ENCODE peak calls at places on chromosomes 2 and 18, in four cellular contexts. One of them, this sample, is unnamed.

GRCh38 chr2:9738718-9739496 is 104.4 kb upstream of the TAF1B start:
- DNase-seq in K562: no peak
- DNase-seq in GM12878: no peak
- DNase-seq in GM12891: no peak
- DNase-seq in this sample: no peak

GRCh38 chr2:106847366-106847765 is 38.6 kb downstream of the ST6GAL2 start:
- DNase-seq in K562: no peak
- DNase-seq in GM12878: no peak
- DNase-seq in GM12891: no peak
- DNase-seq in this sample: no peak

GRCh38 chr18:35778850-35779634 is 193.4 kb upstream of the RMP24 start:
- DNase-seq in K562: no peak
- DNase-seq in GM12878: no peak
- DNase-seq in GM12891: no peak
- DNase-seq in this sample: no peak

GRCh38 chr18:11857177-11857887 is 6.1 kb downstream of the CHMP1B start:
- DNase-seq in GM12891: no peak
- DNase-seq in K562: peak; percentile 60
- DNase-seq in GM12878: no peak
- DNase-seq in this sample: peak; percentile 52

GRCh38 chr18:59835656-59836379 is 64.0 kb upstream of the PMAIP1 start:
- DNase-seq in GM12878: no peak
- DNase-seq in K562: no peak
- DNase-seq in GM12891: no peak
- DNase-seq in this sample: no peak

GRCh38 chr2:175462246-175462645 is 280.7 kb upstream of the ATP5MC3 start:
- DNase-seq in GM12878: no peak
- DNase-seq in K562: no peak
- DNase-seq in GM12891: no peak
- DNase-seq in this sample: peak; percentile 56

GRCh38 chr2:96769816-96770215 is 9.1 kb downstream of the CNNM4 start:
- DNase-seq in GM12891: no peak
- DNase-seq in K562: no peak
- DNase-seq in GM12878: no peak
- DNase-seq in this sample: no peak

GRCh38 chr2:20629581-20630291 is 21.2 kb downstream of the HS1BP3 start:
- DNase-seq in K562: no peak
- DNase-seq in GM12891: no peak
- DNase-seq in GM12878: no peak
- DNase-seq in this sample: no peak

GRCh38 chr2:74002515-74003391 is 18.0 kb downstream of the TET3 start:
- DNase-seq in GM12878: no peak
- DNase-seq in K562: peak; percentile 93
- DNase-seq in GM12891: peak; percentile 96
- DNase-seq in this sample: no peak

GRCh38 chr2:206241767-206242166 is 32.7 kb upstream of the ZDBF2 start:
- DNase-seq in GM12878: no peak
- DNase-seq in K562: no peak
- DNase-seq in GM12891: no peak
- DNase-seq in this sample: no peak

GRCh38 chr2:120670771-120671480 is 64.7 kb upstream of the GLI2 start:
- DNase-seq in GM12891: no peak
- DNase-seq in GM12878: no peak
- DNase-seq in K562: no peak
- DNase-seq in this sample: no peak

GRCh38 chr2:148702475-148702874 is 57.9 kb downstream of the EPC2 start:
- DNase-seq in K562: no peak
- DNase-seq in GM12891: no peak
- DNase-seq in GM12878: no peak
- DNase-seq in this sample: no peak

GRCh38 chr2:239275037-239275685 is 125.7 kb downstream of the HDAC4 start:
- DNase-seq in GM12891: no peak
- DNase-seq in K562: peak; percentile 74
- DNase-seq in GM12878: no peak
- DNase-seq in this sample: peak; percentile 82

GRCh38 chr2:105287692-105288091 is 41.8 kb downstream of the TGFBRAP1 start:
- DNase-seq in K562: peak; percentile 55
- DNase-seq in GM12878: peak; percentile 4
- DNase-seq in GM12891: no peak
- DNase-seq in this sample: no peak

GRCh38 chr2:231925303-231926179 is 655 bp downstream of the NPPC start:
- DNase-seq in K562: peak; percentile 83
- DNase-seq in GM12878: no peak
- DNase-seq in GM12891: peak; percentile 90
- DNase-seq in this sample: peak; percentile 61

GRCh38 chr2:120985997-120986651 is 250.5 kb downstream of the GLI2 start:
- DNase-seq in K562: no peak
- DNase-seq in GM12891: no peak
- DNase-seq in GM12878: no peak
- DNase-seq in this sample: no peak

GRCh38 chr2:144464730-144465129 is 55.2 kb downstream of the ZEB2 start:
- DNase-seq in GM12891: no peak
- DNase-seq in GM12878: no peak
- DNase-seq in K562: no peak
- DNase-seq in this sample: no peak

GRCh38 chr2:135190799-135191198 is 138.7 kb downstream of the RAB3GAP1 start:
- DNase-seq in GM12891: no peak
- DNase-seq in K562: no peak
- DNase-seq in GM12878: no peak
- DNase-seq in this sample: no peak

GRCh38 chr2:163604941-163605555 is 130.8 kb downstream of the FIGN start:
- DNase-seq in GM12878: no peak
- DNase-seq in GM12891: no peak
- DNase-seq in K562: no peak
- DNase-seq in this sample: no peak

GRCh38 chr2:7029291-7030059 is 112.3 kb downstream of the RNF144A start:
- DNase-seq in GM12891: no peak
- DNase-seq in GM12878: no peak
- DNase-seq in K562: no peak
- DNase-seq in this sample: no peak

GRCh38 chr2:27690052-27690451 is 26.4 kb downstream of the SLC4A1AP start:
- DNase-seq in GM12891: no peak
- DNase-seq in K562: no peak
- DNase-seq in GM12878: no peak
- DNase-seq in this sample: no peak

GRCh38 chr18:76875390-76876330 is 53.3 kb downstream of the ZNF236 start:
- DNase-seq in GM12891: peak; percentile 27
- DNase-seq in GM12878: no peak
- DNase-seq in K562: peak; percentile 24
- DNase-seq in this sample: peak; percentile 74

GRCh38 chr2:2050321-2050905 is 280.7 kb downstream of the MYT1L start:
- DNase-seq in K562: no peak
- DNase-seq in GM12891: no peak
- DNase-seq in GM12878: no peak
- DNase-seq in this sample: no peak

GRCh38 chr2:127104881-127105655 is 1.9 kb downstream of the BIN1 start:
- DNase-seq in GM12878: no peak
- DNase-seq in GM12891: no peak
- DNase-seq in K562: no peak
- DNase-seq in this sample: no peak
- TF ChIP-seq SPI1 in GM12878: no peak
- TF ChIP-seq SPI1 in GM12891: no peak
- TF ChIP-seq SPI1 in K562: no peak
- TF ChIP-seq SPI1 in this sample: no peak

GRCh38 chr2:45664635-45665269 is 13.3 kb downstream of the PRKCE start:
- DNase-seq in K562: no peak
- DNase-seq in GM12878: peak; percentile 37
- DNase-seq in GM12891: no peak
- DNase-seq in this sample: no peak

GRCh38 chr2:45672138-45672537 is 20.7 kb downstream of the PRKCE start:
- DNase-seq in GM12878: no peak
- DNase-seq in K562: no peak
- DNase-seq in GM12891: no peak
- DNase-seq in this sample: no peak

GRCh38 chr2:45668509-45668908 is 17.0 kb downstream of the PRKCE start:
- DNase-seq in GM12891: no peak
- DNase-seq in GM12878: no peak
- DNase-seq in K562: no peak
- DNase-seq in this sample: no peak

GRCh38 chr2:45670646-45671045 is 19.2 kb downstream of the PRKCE start:
- DNase-seq in K562: no peak
- DNase-seq in GM12891: no peak
- DNase-seq in GM12878: no peak
- DNase-seq in this sample: no peak

DNA sequence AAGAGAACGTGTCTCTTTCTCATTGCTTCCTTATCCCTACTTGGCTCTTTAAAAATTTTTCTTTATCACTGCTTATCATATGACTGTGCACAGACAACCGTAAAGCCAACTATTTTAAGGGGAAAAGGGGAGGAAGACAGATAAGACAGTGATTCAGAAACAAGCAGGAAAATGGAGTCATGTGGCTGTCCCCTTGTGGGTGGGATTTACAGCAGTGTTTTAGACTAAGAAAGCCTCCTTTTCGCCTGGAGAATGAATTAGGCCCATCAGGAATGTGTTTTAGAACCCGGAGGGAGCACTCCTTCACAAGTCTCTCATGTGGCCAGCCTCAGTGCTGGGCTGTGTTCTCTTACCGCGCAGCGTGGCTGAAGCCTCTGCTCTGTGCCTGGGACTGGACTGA is 17.6 kb downstream of the PRKCE start:
- DNase-seq in K562: peak; percentile 16
- DNase-seq in GM12878: no peak
- DNase-seq in GM12891: no peak
- DNase-seq in this sample: no peak
- TF ChIP-seq SPI1 in K562: no peak
- TF ChIP-seq SPI1 in GM12878: no peak
- TF ChIP-seq SPI1 in GM12891: no peak
- TF ChIP-seq SPI1 in this sample: no peak

DNA sequence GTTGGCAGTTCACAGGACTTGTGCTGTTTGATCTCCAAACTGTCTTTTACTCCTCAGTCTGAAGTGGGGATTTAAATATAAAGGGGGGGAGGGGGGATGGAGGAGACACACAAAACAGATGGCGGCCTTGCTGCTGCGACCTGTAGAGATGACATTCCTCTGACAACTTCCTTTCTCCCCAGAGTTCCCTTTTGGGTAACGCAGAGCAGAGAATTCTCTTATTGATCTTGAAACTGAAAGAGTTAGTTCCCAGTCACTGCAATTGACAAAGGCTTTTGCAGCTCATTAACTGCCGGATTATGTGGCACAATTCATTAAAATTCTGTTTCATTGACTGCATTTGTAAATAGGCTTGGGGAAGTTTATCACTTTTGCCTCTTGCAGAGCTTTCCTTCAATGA is 279.3 kb downstream of the TSN start:
- DNase-seq in K562: no peak
- DNase-seq in GM12891: no peak
- DNase-seq in GM12878: peak; percentile 23
- DNase-seq in this sample: no peak
- TF ChIP-seq SPI1 in K562: no peak
- TF ChIP-seq SPI1 in GM12891: no peak
- TF ChIP-seq SPI1 in GM12878: no peak
- TF ChIP-seq SPI1 in this sample: no peak

GRCh38 chr18:8705280-8705940 is at the start of gene MTCL1:
- DNase-seq in GM12891: peak; percentile 65
- DNase-seq in K562: no peak
- DNase-seq in GM12878: no peak
- DNase-seq in this sample: peak; percentile 4

GRCh38 chr18:8704361-8705279 is 736 bp upstream of the MTCL1 start:
- DNase-seq in GM12878: no peak
- DNase-seq in K562: peak; percentile 99
- DNase-seq in GM12891: peak; percentile 97
- DNase-seq in this sample: peak; percentile 53

GRCh38 chr18:8702668-8703067 is 2.7 kb upstream of the MTCL1 start:
- DNase-seq in GM12891: no peak
- DNase-seq in GM12878: no peak
- DNase-seq in K562: no peak
- DNase-seq in this sample: no peak

GRCh38 chr18:8703181-8703638 is 2.1 kb upstream of the MTCL1 start:
- DNase-seq in GM12878: no peak
- DNase-seq in GM12891: no peak
- DNase-seq in K562: no peak
- DNase-seq in this sample: no peak

GRCh38 chr18:8703781-8704301 is 1.5 kb upstream of the MTCL1 start:
- DNase-seq in GM12891: no peak
- DNase-seq in GM12878: no peak
- DNase-seq in K562: no peak
- DNase-seq in this sample: no peak
- TF ChIP-seq SPI1 in GM12891: no peak
- TF ChIP-seq SPI1 in GM12878: no peak
- TF ChIP-seq SPI1 in K562: no peak
- TF ChIP-seq SPI1 in this sample: no peak

DNA sequence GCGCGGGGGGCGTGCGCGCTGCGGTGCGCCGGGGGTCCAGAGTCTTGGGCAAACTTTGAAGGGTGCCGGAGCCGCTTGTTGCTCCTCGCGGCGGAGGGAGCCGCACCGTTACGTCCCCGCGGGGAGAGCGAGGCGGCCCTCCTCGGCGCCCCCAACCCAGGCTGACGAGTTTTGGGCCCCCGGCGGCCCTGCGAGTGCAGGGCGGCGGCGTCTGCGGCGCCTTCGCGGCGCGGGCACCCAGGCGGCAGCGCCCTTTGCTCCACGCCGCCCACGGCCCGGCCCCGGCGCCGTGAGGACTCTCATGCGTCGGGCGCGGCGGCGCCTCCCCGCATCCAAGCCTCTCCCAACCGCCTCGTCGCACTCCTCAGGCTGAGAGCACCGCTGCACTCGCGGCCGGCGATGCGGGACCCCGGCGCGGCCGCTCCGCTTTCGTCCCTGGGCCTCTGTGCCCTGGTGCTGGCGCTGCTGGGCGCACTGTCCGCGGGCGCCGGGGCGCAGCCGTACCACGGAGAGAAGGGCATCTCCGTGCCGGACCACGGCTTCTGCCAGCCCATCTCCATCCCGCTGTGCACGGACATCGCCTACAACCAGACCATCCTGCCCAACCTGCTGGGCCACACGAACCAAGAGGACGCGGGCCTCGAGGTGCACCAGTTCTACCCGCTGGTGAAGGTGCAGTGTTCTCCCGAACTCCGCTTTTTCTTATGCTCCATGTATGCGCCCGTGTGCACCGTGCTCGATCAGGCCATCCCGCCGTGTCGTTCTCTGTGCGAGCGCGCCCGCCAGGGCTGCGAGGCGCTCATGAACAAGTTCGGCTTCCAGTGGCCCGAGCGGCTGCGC is 814 bp downstream of the FZD7 start:
- DNase-seq in GM12878: no peak
- DNase-seq in GM12891: peak; percentile 15
- DNase-seq in K562: peak; percentile 10
- DNase-seq in this sample: no peak
- TF ChIP-seq SPI1 in GM12878: no peak
- TF ChIP-seq SPI1 in GM12891: no peak
- TF ChIP-seq SPI1 in K562: no peak
- TF ChIP-seq SPI1 in this sample: no peak

GRCh38 chr18:49681387-49681786 is 119.5 kb downstream of the LIPG start:
- DNase-seq in GM12878: no peak
- DNase-seq in K562: no peak
- DNase-seq in GM12891: no peak
- DNase-seq in this sample: no peak
- TF ChIP-seq SPI1 in GM12878: no peak
- TF ChIP-seq SPI1 in K562: no peak
- TF ChIP-seq SPI1 in GM12891: no peak
- TF ChIP-seq SPI1 in this sample: no peak

GRCh38 chr2:211877061-211877460 is 661.5 kb downstream of the ERBB4 start:
- DNase-seq in GM12878: no peak
- DNase-seq in GM12891: no peak
- DNase-seq in K562: no peak
- DNase-seq in this sample: no peak
- TF ChIP-seq SPI1 in GM12878: no peak
- TF ChIP-seq SPI1 in GM12891: no peak
- TF ChIP-seq SPI1 in K562: no peak
- TF ChIP-seq SPI1 in this sample: no peak